ENCODE peak calls at places on chromosome 21, in four cellular contexts. X is lung, R is adipocyte, Z is tibial artery. U is an unnamed sample.

GRCh38 chr21:41779659-41780058 is 12.8 kb upstream of the RIPK4 start:
- DNase-seq in X (no peak), R (no peak), Z (no peak), U (no peak)

GRCh38 chr21:31554511-31555022 is 104.9 kb upstream of the SOD1 start:
- DNase-seq in X (no peak), R (peak; percentile 36), Z (no peak), U (peak; percentile 58)

GRCh38 chr21:36162631-36163030 is 6.0 kb downstream of the DOP1B start:
- DNase-seq in X (no peak), R (no peak), Z (no peak), U (no peak)

GRCh38 chr21:39616373-39616772 is 3.6 kb downstream of the B3GALT5 start:
- DNase-seq in X (no peak), R (no peak), Z (no peak), U (no peak)

GRCh38 chr21:34579411-34579810 is 35.5 kb downstream of the RCAN1 start:
- DNase-seq in X (no peak), R (peak; percentile 50), Z (no peak), U (peak; percentile 93)

GRCh38 chr21:38223893-38224540 is 32.8 kb upstream of the KCNJ15 start:
- DNase-seq in X (no peak), R (peak; percentile 14), Z (no peak), U (no peak)

GRCh38 chr21:26966978-26967913 is at the start of gene ADAMTS5:
- DNase-seq in X (no peak), R (peak; percentile 79), Z (peak; percentile 59), U (peak; percentile 47)

GRCh38 chr21:46675595-46676280 is 40.3 kb downstream of the PRMT2 start:
- DNase-seq in X (no peak), R (peak; percentile 51), Z (no peak), U (no peak)

GRCh38 chr21:40667964-40668363 is 179.0 kb downstream of the DSCAM start:
- DNase-seq in X (no peak), R (no peak), Z (no peak), U (peak; percentile 11)

GRCh38 chr21:31946236-31946635 is 73.4 kb downstream of the HUNK start:
- DNase-seq in X (no peak), R (no peak), Z (no peak), U (no peak)

GRCh38 chr21:40770435-40771055 is 76.4 kb downstream of the DSCAM start:
- DNase-seq in X (no peak), R (no peak), Z (no peak), U (no peak)

GRCh38 chr21:38956791-38957571 is 151.3 kb downstream of the ETS2 start:
- DNase-seq in X (no peak), R (no peak), Z (no peak), U (no peak)

GRCh38 chr21:16437586-16437985 is 707.8 kb downstream of the USP25 start:
- DNase-seq in X (no peak), R (no peak), Z (no peak), U (no peak)

GRCh38 chr21:41921089-41921819 is 32.6 kb downstream of the C2CD2 start:
- DNase-seq in X (no peak), R (no peak), Z (no peak), U (no peak)

GRCh38 chr21:41643246-41643966 is 123.4 kb downstream of the RIPK4 start:
- DNase-seq in X (no peak), R (no peak), Z (no peak), U (no peak)

GRCh38 chr21:20353351-20353750 is 644.9 kb upstream of the NCAM2 start:
- DNase-seq in X (no peak), R (no peak), Z (no peak), U (peak; percentile 21)

GRCh38 chr21:42988234-42988965 is 14.0 kb downstream of the PKNOX1 start:
- DNase-seq in X (no peak), R (peak; percentile 78), Z (no peak), U (no peak)

GRCh38 chr21:31987696-31988095 is 114.9 kb downstream of the HUNK start:
- DNase-seq in X (no peak), R (no peak), Z (no peak), U (no peak)

GRCh38 chr21:33071878-33072306 is 2.0 kb downstream of the OLIG1 start:
- DNase-seq in X (no peak), R (peak; percentile 9), Z (no peak), U (no peak)
- H3K4me3 ChIP-seq in X (peak overlapping the region; percentile 29), R (peak overlapping the region; percentile 75), Z (peak overlapping the region; percentile 40), U (no peak overlapping the region)

GRCh38 chr21:44436958-44437357 is 18.4 kb upstream of the LRRC3 start:
- DNase-seq in X (no peak), R (no peak), Z (no peak), U (no peak)

GRCh38 chr21:44437696-44438431 is 17.4 kb upstream of the LRRC3 start:
- DNase-seq in X (no peak), R (no peak), Z (no peak), U (no peak)

GRCh38 chr21:44438531-44439210 is 16.6 kb upstream of the LRRC3 start:
- DNase-seq in X (no peak), R (no peak), Z (no peak), U (no peak)

GRCh38 chr21:44436111-44436611 is 19.1 kb upstream of the LRRC3 start:
- DNase-seq in X (no peak), R (no peak), Z (no peak), U (no peak)

DNA sequence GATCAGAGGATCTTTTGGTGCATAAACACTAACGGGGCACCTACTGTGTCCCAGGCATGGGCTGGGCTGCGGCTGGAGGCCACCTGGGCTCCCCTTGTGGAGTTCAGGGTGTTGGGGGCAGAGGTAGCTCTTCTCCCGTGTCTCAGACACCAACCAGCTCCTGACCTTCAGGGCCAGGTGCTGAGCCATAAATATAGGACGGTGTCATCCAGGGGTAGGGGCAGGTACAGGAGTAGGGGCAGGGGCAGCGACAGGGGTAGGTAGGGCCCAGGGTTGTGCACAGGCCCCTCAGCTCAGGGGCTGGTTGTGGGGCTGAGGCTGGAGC is 18.0 kb upstream of the LRRC3 start:
- DNase-seq in X (no peak), R (no peak), Z (no peak), U (no peak)
- H3K27me3 ChIP-seq in X (no peaks in the 10 kb centered on the region), R (peaks cover 20% of the 10 kb centered on the region), Z (peaks cover 32% of the 10 kb centered on the region), U (no peaks in the 10 kb centered on the region)

GRCh38 chr21:15138475-15138874 is 73.7 kb upstream of the NRIP1 start:
- DNase-seq in X (no peak), R (no peak), Z (no peak), U (no peak)

GRCh38 chr21:15141236-15141970 is 76.6 kb upstream of the NRIP1 start:
- DNase-seq in X (peak; percentile 59), R (no peak), Z (no peak), U (peak; percentile 73)

GRCh38 chr21:15139881-15140280 is 75.1 kb upstream of the NRIP1 start:
- DNase-seq in X (no peak), R (no peak), Z (no peak), U (no peak)

GRCh38 chr21:15144026-15144425 is 79.2 kb upstream of the NRIP1 start:
- DNase-seq in X (no peak), R (peak; percentile 17), Z (no peak), U (no peak)

GRCh38 chr21:15140321-15141019 is 75.7 kb upstream of the NRIP1 start:
- DNase-seq in X (no peak), R (no peak), Z (no peak), U (peak; percentile 7)
- H3K36me3 ChIP-seq in X (no peaks in the 10 kb centered on the region), R (no peaks in the 10 kb centered on the region), Z (no peaks in the 10 kb centered on the region), U (no peaks in the 10 kb centered on the region)

DNA sequence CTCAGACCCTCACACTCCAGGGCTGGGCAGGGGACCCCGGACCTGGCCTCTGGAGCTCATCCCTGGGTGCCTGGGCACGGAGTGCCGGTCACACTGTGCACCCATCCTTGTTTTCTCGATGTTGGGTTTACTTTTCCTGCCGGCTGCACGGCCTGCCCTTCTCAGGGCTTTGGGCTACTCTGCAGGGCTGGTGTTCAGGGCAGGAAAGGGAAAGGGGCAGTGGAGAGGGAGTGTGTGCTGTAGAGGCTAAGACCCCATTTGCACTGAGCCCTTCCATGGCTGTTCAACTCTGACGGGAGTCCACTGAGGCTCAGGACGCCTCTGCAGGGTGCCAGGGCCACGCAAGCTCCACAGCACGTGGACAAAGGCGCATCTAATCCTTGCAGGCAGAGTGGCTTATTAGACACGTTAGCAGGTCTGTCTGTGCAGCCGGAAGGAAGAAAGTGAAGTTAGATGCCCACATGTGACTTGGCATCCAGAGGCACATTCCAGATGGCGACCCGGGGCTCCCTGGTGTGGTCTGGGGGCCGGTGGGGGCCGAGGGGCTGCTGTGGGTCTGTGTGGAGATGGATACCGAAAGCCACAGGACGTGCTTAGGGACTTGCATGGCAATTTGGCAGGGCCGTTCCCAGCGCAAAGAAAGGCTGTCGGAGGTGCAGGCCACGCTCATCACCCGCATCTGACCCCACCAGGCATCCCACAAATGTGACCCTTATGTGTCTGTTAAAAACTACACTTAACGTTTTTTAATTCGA is 33.6 kb downstream of the COL18A1 start:
- DNase-seq in X (no peak), R (no peak), Z (no peak), U (no peak)
- H3K4me3 ChIP-seq in X (no peak overlapping the region), R (peak overlapping the region; percentile 70), Z (peak overlapping the region; percentile 49), U (no peak overlapping the region)

U was measured in bronchial epithelial cell.